ENCODE peak calls at places on chromosomes 3 and 15, in nine cellular contexts. T, D, U, G, B, F, I, P and H are unnamed samples.

GRCh38 chr3:171833775-171834460 is 9.2 kb upstream of the TMEM212 start:
- DNase-seq in B (no peak), I (no peak), F (peak), T (no peak), P (no peak), D (no peak), G (peak), U (no peak), H (no peak)

GRCh38 chr15:42057744-42058646 is 36.4 kb downstream of the PLA2G4D start:
- DNase-seq in D (no peak), P (no peak), I (no peak), U (no peak), B (no peak), F (no peak), G (no peak), T (no peak), H (no peak)

GRCh38 chr15:98734472-98735284 is 86.3 kb downstream of the IGF1R start:
- DNase-seq in F (no peak), G (no peak), D (no peak), P (no peak), U (no peak), I (no peak), B (no peak), T (no peak), H (no peak)

GRCh38 chr15:51621917-51622268 is 678 bp downstream of the DMXL2 start:
- DNase-seq in G (no peak), I (peak), D (peak), F (peak), T (peak), B (no peak), U (peak), P (peak), H (no peak)

GRCh38 chr3:187242435-187242834 is 45.1 kb downstream of the RTP1 start:
- DNase-seq in T (no peak), I (no peak), U (no peak), F (no peak), B (no peak), P (no peak), D (no peak), G (no peak), H (no peak)

GRCh38 chr15:90174140-90174891 is 26.8 kb upstream of the SEMA4B start:
- DNase-seq in D (peak), P (no peak), F (no peak), U (no peak), B (no peak), I (no peak), T (no peak), G (no peak), H (no peak)

GRCh38 chr3:10522646-10523303 is 17.4 kb upstream of the ATP2B2 start:
- DNase-seq in B (no peak), P (no peak), T (no peak), G (no peak), D (no peak), U (no peak), F (no peak), I (no peak), H (peak)

GRCh38 chr15:91589360-91589759 is 264.1 kb upstream of the SLCO3A1 start:
- DNase-seq in F (no peak), P (peak), G (no peak), T (peak), D (no peak), B (no peak), U (no peak), I (no peak), H (no peak)

GRCh38 chr3:54967586-54968244 is 39.9 kb upstream of the LRTM1 start:
- DNase-seq in B (no peak), P (no peak), T (no peak), D (no peak), F (no peak), U (no peak), G (no peak), I (no peak), H (no peak)